ENCODE peak calls at places on chromosome 12, in six cellular contexts. J is ELF-1, I is HFF-Myc, Z is omental fat pad, Y is T-helper 9 cell, P is HFFc6. S is an unnamed sample.

GRCh38 chr12:66661357-66661756 is 17.5 kb downstream of the GRIP1 start:
- DNase-seq in J (no peak), I (no peak), Z (no peak), Y (no peak), P (no peak), S (no peak)

GRCh38 chr12:107679346-107679745 is 6.3 kb upstream of the PWP1 start:
- DNase-seq in J (no peak), I (no peak), Z (no peak), Y (no peak), P (no peak), S (no peak)

GRCh38 chr12:26696048-26696612 is 136.9 kb downstream of the ITPR2 start:
- DNase-seq in J (no peak), I (no peak), Z (no peak), Y (no peak), P (no peak), S (no peak)

GRCh38 chr12:124296295-124296915 is 1.5 kb downstream of the RFLNA start:
- DNase-seq in J (peak; percentile 27), I (no peak), Z (no peak), Y (no peak), P (no peak), S (no peak)

GRCh38 chr12:68450947-68451260 is 118.7 kb upstream of the MDM1 start:
- DNase-seq in J (no peak), I (no peak), Z (no peak), Y (no peak), P (no peak), S (no peak)

GRCh38 chr12:124371366-124371765 is 76.5 kb downstream of the RFLNA start:
- DNase-seq in J (no peak), I (no peak), Z (no peak), Y (no peak), P (no peak), S (no peak)

GRCh38 chr12:50991296-50991695 is 34.9 kb downstream of the SLC11A2 start:
- DNase-seq in J (no peak), I (no peak), Z (no peak), Y (no peak), P (no peak), S (no peak)

GRCh38 chr12:9870311-9870866 is 1.2 kb upstream of the CLEC2B start:
- DNase-seq in J (no peak), I (no peak), Z (no peak), Y (no peak), P (no peak), S (no peak)

GRCh38 chr12:90953956-90954421 is 987 bp downstream of the CCER1 start:
- DNase-seq in J (peak; percentile 75), I (no peak), Z (no peak), Y (no peak), P (no peak), S (no peak)

GRCh38 chr12:12577786-12578185 is 15.1 kb upstream of the DUSP16 start:
- DNase-seq in J (no peak), I (no peak), Z (no peak), Y (no peak), P (no peak), S (no peak)

GRCh38 chr12:38101753-38102152 is 214.8 kb upstream of the ALG10B start:
- DNase-seq in J (no peak), I (no peak), Z (no peak), Y (no peak), P (no peak), S (no peak)

GRCh38 chr12:30764251-30764650 is 9.5 kb upstream of the CAPRIN2 start:
- DNase-seq in J (no peak), I (no peak), Z (no peak), Y (no peak), P (no peak), S (no peak)

GRCh38 chr12:104733717-104734175 is 224.3 kb downstream of the SLC41A2 start:
- DNase-seq in J (peak; percentile 56), I (no peak), Z (no peak), Y (peak; percentile 10), P (no peak), S (no peak)

GRCh38 chr12:46702581-46703344 is 123.0 kb downstream of the SLC38A4 start:
- DNase-seq in J (peak; percentile 4), I (no peak), Z (no peak), Y (no peak), P (no peak), S (no peak)

GRCh38 chr12:5745251-5745888 is 199.7 kb downstream of the ANO2 start:
- DNase-seq in J (peak; percentile 81), I (peak; percentile 41), Z (peak; percentile 37), Y (peak; percentile 5), P (peak; percentile 45), S (no peak)

GRCh38 chr12:92141585-92142244 is 3.9 kb downstream of the BTG1 start:
- DNase-seq in J (no peak), I (no peak), Z (no peak), Y (no peak), P (no peak), S (no peak)

GRCh38 chr12:4278582-4278939 is 5.0 kb downstream of the CCND2 start:
- DNase-seq in J (peak; percentile 70), I (no peak), Z (no peak), Y (no peak), P (no peak), S (no peak)

GRCh38 chr12:113472191-113473190 is 820 bp upstream of the LHX5 start:
- DNase-seq in J (no peak), I (no peak), Z (no peak), Y (no peak), P (no peak), S (no peak)

GRCh38 chr12:88108021-88108420 is 33.9 kb downstream of the CEP290 start:
- DNase-seq in J (no peak), I (peak; percentile 11), Z (no peak), Y (no peak), P (peak; percentile 12), S (no peak)

GRCh38 chr12:102869571-102869970 is 47.5 kb downstream of the PAH start:
- DNase-seq in J (no peak), I (no peak), Z (no peak), Y (no peak), P (no peak), S (no peak)

GRCh38 chr12:51622564-51622963 is 31.5 kb downstream of the SCN8A start:
- DNase-seq in J (no peak), I (no peak), Z (no peak), Y (no peak), P (peak; percentile 25), S (no peak)

GRCh38 chr12:7142057-7142644 is 12.0 kb downstream of the CLSTN3 start:
- DNase-seq in J (peak; percentile 68), I (no peak), Z (peak; percentile 56), Y (peak; percentile 43), P (peak; percentile 45), S (no peak)

GRCh38 chr12:106436183-106436582 is 78.6 kb downstream of the POLR3B start:
- DNase-seq in J (no peak), I (no peak), Z (no peak), Y (no peak), P (no peak), S (no peak)

GRCh38 chr12:57536597-57536942 is 10.4 kb downstream of the DCTN2 start:
- DNase-seq in J (no peak), I (no peak), Z (no peak), Y (no peak), P (no peak), S (no peak)

GRCh38 chr12:95169368-95169767 is 47.9 kb downstream of the FGD6 start:
- DNase-seq in J (no peak), I (peak; percentile 60), Z (no peak), Y (no peak), P (peak; percentile 78), S (no peak)

GRCh38 chr12:53252349-53252916 is 15.7 kb upstream of the ESPL1 start:
- DNase-seq in J (no peak), I (no peak), Z (no peak), Y (no peak), P (no peak), S (peak; percentile 78)

GRCh38 chr12:117498880-117499279 is 137.5 kb upstream of the NOS1 start:
- DNase-seq in J (no peak), I (no peak), Z (no peak), Y (no peak), P (no peak), S (no peak)

GRCh38 chr12:15000575-15000974 is 27.7 kb downstream of the PDE6H start:
- DNase-seq in J (no peak), I (no peak), Z (no peak), Y (no peak), P (no peak), S (no peak)

GRCh38 chr12:104282109-104282508 is 21.4 kb upstream of the EID3 start:
- DNase-seq in J (no peak), I (no peak), Z (no peak), Y (no peak), P (peak; percentile 60), S (no peak)

GRCh38 chr12:675562-675961 is 12.3 kb upstream of the NINJ2 start:
- DNase-seq in J (no peak), I (no peak), Z (no peak), Y (no peak), P (no peak), S (no peak)

GRCh38 chr12:21992823-21993222 is 51.6 kb upstream of the ABCC9 start:
- DNase-seq in J (no peak), I (no peak), Z (no peak), Y (no peak), P (no peak), S (no peak)

GRCh38 chr12:51025748-51026654 is at the start of gene SLC11A2:
- DNase-seq in J (peak; percentile 99), I (peak; percentile 67), Z (peak; percentile 93), Y (peak; percentile 88), P (peak; percentile 85), S (peak; percentile 98)

GRCh38 chr12:114655934-114656697 is 27.9 kb downstream of the TBX3 start:
- DNase-seq in J (peak; percentile 74), I (no peak), Z (no peak), Y (no peak), P (no peak), S (no peak)

GRCh38 chr12:43882578-43883178 is 46.8 kb downstream of the TMEM117 start:
- DNase-seq in J (peak; percentile 4), I (peak; percentile 26), Z (no peak), Y (peak; percentile 5), P (peak; percentile 59), S (no peak)

GRCh38 chr12:22518067-22518719 is 26.1 kb downstream of the C2CD5 start:
- DNase-seq in J (no peak), I (no peak), Z (no peak), Y (no peak), P (no peak), S (no peak)

GRCh38 chr12:78793982-78794381 is 70.6 kb upstream of the SYT1 start:
- DNase-seq in J (no peak), I (no peak), Z (no peak), Y (no peak), P (no peak), S (no peak)

GRCh38 chr12:47686645-47687240 is 19.1 kb downstream of the RPAP3 start:
- DNase-seq in J (no peak), I (peak; percentile 25), Z (no peak), Y (no peak), P (peak; percentile 57), S (no peak)

GRCh38 chr12:6701078-6701768 is 608 bp upstream of the PIANP start:
- DNase-seq in J (peak; percentile 42), I (no peak), Z (no peak), Y (no peak), P (no peak), S (no peak)

GRCh38 chr12:54657048-54657696 is 9.0 kb upstream of the DCD start:
- DNase-seq in J (no peak), I (no peak), Z (no peak), Y (no peak), P (no peak), S (no peak)